ENCODE peak calls at places on chromosomes 3 and 15, in six cellular contexts. K is heart left ventricle; B is activated CD4-positive, alpha-beta T cell treated with anti-CD3 and anti-CD28 coated beads for 36 hours; R is CD8-positive, alpha-beta T cell; A is pulmonary artery endothelial cell; E is spleen. Y is an unnamed sample.

GRCh38 chr15:77634266-77634962 is 1.7 kb upstream of the LINGO1 start:
- DNase-seq in K (peak), B (peak), R (peak), A (peak), E (peak), Y (peak)

GRCh38 chr15:84736375-84736774 is 12.0 kb upstream of the ZNF592 start:
- DNase-seq in K (no peak), B (peak), R (peak), A (no peak), E (peak), Y (peak)

GRCh38 chr15:33678606-33679005 is 289.7 kb upstream of the CHRM5 start:
- DNase-seq in K (no peak), B (no peak), R (no peak), A (no peak), E (no peak), Y (no peak)

GRCh38 chr3:134132961-134133360 is 103.2 kb upstream of the SLCO2A1 start:
- DNase-seq in K (no peak), B (no peak), R (no peak), A (no peak), E (no peak), Y (no peak)

GRCh38 chr15:49495993-49496747 is 73.1 kb downstream of the FGF7 start:
- DNase-seq in K (no peak), B (no peak), R (no peak), A (no peak), E (no peak), Y (no peak)

GRCh38 chr3:194450341-194450740 is 36.5 kb downstream of the ATP13A3 start:
- DNase-seq in K (no peak), B (no peak), R (no peak), A (no peak), E (no peak), Y (no peak)

GRCh38 chr15:73923156-73923487 is 3.1 kb upstream of the LOXL1 start:
- DNase-seq in K (no peak), B (no peak), R (no peak), A (no peak), E (no peak), Y (no peak)

GRCh38 chr15:77496710-77497107 is 76.0 kb downstream of the HMG20A start:
- DNase-seq in K (peak), B (peak), R (peak), A (no peak), E (peak), Y (peak)

GRCh38 chr3:144052275-144052674 is 80.7 kb downstream of the DIPK2A start:
- DNase-seq in K (no peak), B (no peak), R (no peak), A (no peak), E (no peak), Y (no peak)

GRCh38 chr15:63979227-63979793 is 67.0 kb downstream of the DAPK2 start:
- DNase-seq in K (no peak), B (no peak), R (no peak), A (no peak), E (peak), Y (no peak)

GRCh38 chr3:4271834-4272233 is 31.3 kb upstream of the SETMAR start:
- DNase-seq in K (no peak), B (no peak), R (no peak), A (no peak), E (no peak), Y (no peak)

GRCh38 chr3:142645236-142645793 is 49.1 kb downstream of the PLS1 start:
- DNase-seq in K (no peak), B (no peak), R (no peak), A (peak), E (no peak), Y (no peak)

GRCh38 chr3:14788644-14789043 is 30.1 kb upstream of the FGD5 start:
- DNase-seq in K (no peak), B (no peak), R (no peak), A (no peak), E (peak), Y (no peak)

GRCh38 chr15:98648654-98649537 is 557 bp downstream of the IGF1R start:
- DNase-seq in K (peak), B (peak), R (peak), A (no peak), E (peak), Y (peak)

GRCh38 chr3:178382388-178383061 is 153.7 kb upstream of the KCNMB2 start:
- DNase-seq in K (no peak), B (no peak), R (no peak), A (peak), E (no peak), Y (no peak)

GRCh38 chr3:149283401-149283800 is 50.0 kb downstream of the TM4SF18 start:
- DNase-seq in K (no peak), B (no peak), R (no peak), A (no peak), E (no peak), Y (no peak)

GRCh38 chr15:69298697-69299441 is at the start of gene PAQR5:
- DNase-seq in K (no peak), B (peak), R (no peak), A (no peak), E (no peak), Y (no peak)

GRCh38 chr15:57827021-57827420 is 120.5 kb downstream of the POLR2M start:
- DNase-seq in K (no peak), B (no peak), R (no peak), A (peak), E (no peak), Y (no peak)

GRCh38 chr3:127172670-127173515 is 20.0 kb upstream of the PRR23E start:
- DNase-seq in K (no peak), B (no peak), R (no peak), A (no peak), E (peak), Y (no peak)

GRCh38 chr15:52523192-52523591 is 5.5 kb downstream of the MYO5A start:
- DNase-seq in K (no peak), B (no peak), R (no peak), A (peak), E (no peak), Y (no peak)

GRCh38 chr3:121228971-121229370 is 316.8 kb downstream of the POLQ start:
- DNase-seq in K (no peak), B (no peak), R (no peak), A (no peak), E (no peak), Y (no peak)

GRCh38 chr3:45993421-45994027 is 2.1 kb downstream of the FYCO1 start:
- DNase-seq in K (no peak), B (no peak), R (peak), A (no peak), E (no peak), Y (peak)

GRCh38 chr3:172203522-172204258 is 164.3 kb downstream of the FNDC3B start:
- DNase-seq in K (no peak), B (no peak), R (no peak), A (no peak), E (no peak), Y (no peak)

GRCh38 chr3:38738630-38739395 is 77.2 kb downstream of the SCN10A start:
- DNase-seq in K (no peak), B (peak), R (no peak), A (no peak), E (no peak), Y (peak)

GRCh38 chr3:74000715-74001114 is 376.0 kb upstream of the PDZRN3 start:
- DNase-seq in K (no peak), B (no peak), R (no peak), A (no peak), E (no peak), Y (no peak)

GRCh38 chr15:83776986-83777385 is 123.1 kb downstream of the ADAMTSL3 start:
- DNase-seq in K (peak), B (no peak), R (no peak), A (no peak), E (no peak), Y (no peak)

Y was measured in activated CD4-positive, alpha-beta memory T cell treated with anti-CD3 and anti-CD28 coated beads for 36 hours.